ENCODE peak calls at places on chromosomes 13 and 19, in five cellular contexts. One of them, this sample, is unnamed.

GRCh38 chr13:79481685-79482052 is 714 bp downstream of the NDFIP2 start:
- DNase-seq in NCI-H446: no peak
- DNase-seq in hypothalamus: no peak
- DNase-seq in activated CD4-positive, alpha-beta T cell treated with anti-CD3 and anti-CD28 coated beads, Interleukin-2, amount 50 U/mL, for 1 hour: peak
- DNase-seq in left ventricle myocardium inferior: no peak
- DNase-seq in this sample: peak

GRCh38 chr13:49443689-49444516 is at the start of the genes CAB39L and SETDB2:
- DNase-seq in NCI-H446: peak
- DNase-seq in hypothalamus: peak
- DNase-seq in activated CD4-positive, alpha-beta T cell treated with anti-CD3 and anti-CD28 coated beads, Interleukin-2, amount 50 U/mL, for 1 hour: peak
- DNase-seq in left ventricle myocardium inferior: peak
- DNase-seq in this sample: peak

GRCh38 chr13:89361909-89362308 is 1690.7 kb downstream of the SLITRK5 start:
- DNase-seq in NCI-H446: no peak
- DNase-seq in hypothalamus: no peak
- DNase-seq in activated CD4-positive, alpha-beta T cell treated with anti-CD3 and anti-CD28 coated beads, Interleukin-2, amount 50 U/mL, for 1 hour: no peak
- DNase-seq in left ventricle myocardium inferior: no peak
- DNase-seq in this sample: no peak

GRCh38 chr19:39342647-39343305 is 555 bp downstream of the SAMD4B start:
- DNase-seq in NCI-H446: no peak
- DNase-seq in hypothalamus: no peak
- DNase-seq in activated CD4-positive, alpha-beta T cell treated with anti-CD3 and anti-CD28 coated beads, Interleukin-2, amount 50 U/mL, for 1 hour: no peak
- DNase-seq in left ventricle myocardium inferior: no peak
- DNase-seq in this sample: no peak

GRCh38 chr13:86085890-86086289 is 286.7 kb upstream of the SLITRK6 start:
- DNase-seq in NCI-H446: no peak
- DNase-seq in hypothalamus: no peak
- DNase-seq in activated CD4-positive, alpha-beta T cell treated with anti-CD3 and anti-CD28 coated beads, Interleukin-2, amount 50 U/mL, for 1 hour: no peak
- DNase-seq in left ventricle myocardium inferior: no peak
- DNase-seq in this sample: no peak

GRCh38 chr19:28929026-28929425 is 283.9 kb downstream of the UQCRFS1 start:
- DNase-seq in NCI-H446: no peak
- DNase-seq in hypothalamus: no peak
- DNase-seq in activated CD4-positive, alpha-beta T cell treated with anti-CD3 and anti-CD28 coated beads, Interleukin-2, amount 50 U/mL, for 1 hour: no peak
- DNase-seq in left ventricle myocardium inferior: no peak
- DNase-seq in this sample: no peak

GRCh38 chr13:31742102-31742695 is 2.9 kb downstream of the RXFP2 start:
- DNase-seq in NCI-H446: peak
- DNase-seq in hypothalamus: peak
- DNase-seq in activated CD4-positive, alpha-beta T cell treated with anti-CD3 and anti-CD28 coated beads, Interleukin-2, amount 50 U/mL, for 1 hour: peak
- DNase-seq in left ventricle myocardium inferior: peak
- DNase-seq in this sample: peak

GRCh38 chr19:40467007-40467565 is 285 bp downstream of the SPTBN4 start:
- DNase-seq in NCI-H446: no peak
- DNase-seq in hypothalamus: no peak
- DNase-seq in activated CD4-positive, alpha-beta T cell treated with anti-CD3 and anti-CD28 coated beads, Interleukin-2, amount 50 U/mL, for 1 hour: no peak
- DNase-seq in left ventricle myocardium inferior: no peak
- DNase-seq in this sample: no peak

GRCh38 chr19:16627928-16628182 is 149 bp downstream of the MED26 start:
- DNase-seq in NCI-H446: no peak
- DNase-seq in hypothalamus: no peak
- DNase-seq in activated CD4-positive, alpha-beta T cell treated with anti-CD3 and anti-CD28 coated beads, Interleukin-2, amount 50 U/mL, for 1 hour: no peak
- DNase-seq in left ventricle myocardium inferior: no peak
- DNase-seq in this sample: no peak

GRCh38 chr19:5850743-5851293 is 431 bp downstream of the FUT3 start:
- DNase-seq in NCI-H446: no peak
- DNase-seq in hypothalamus: no peak
- DNase-seq in activated CD4-positive, alpha-beta T cell treated with anti-CD3 and anti-CD28 coated beads, Interleukin-2, amount 50 U/mL, for 1 hour: no peak
- DNase-seq in left ventricle myocardium inferior: no peak
- DNase-seq in this sample: no peak

GRCh38 chr13:20832861-20833260 is 59.1 kb upstream of the EEF1AKMT1 start:
- DNase-seq in NCI-H446: no peak
- DNase-seq in hypothalamus: no peak
- DNase-seq in activated CD4-positive, alpha-beta T cell treated with anti-CD3 and anti-CD28 coated beads, Interleukin-2, amount 50 U/mL, for 1 hour: no peak
- DNase-seq in left ventricle myocardium inferior: no peak
- DNase-seq in this sample: no peak

GRCh38 chr13:107124129-107124718 is 556.3 kb upstream of the ARGLU1 start:
- DNase-seq in NCI-H446: no peak
- DNase-seq in hypothalamus: no peak
- DNase-seq in activated CD4-positive, alpha-beta T cell treated with anti-CD3 and anti-CD28 coated beads, Interleukin-2, amount 50 U/mL, for 1 hour: no peak
- DNase-seq in left ventricle myocardium inferior: no peak
- DNase-seq in this sample: no peak

GRCh38 chr19:33298146-33298911 is 4.0 kb downstream of the CEBPA start:
- DNase-seq in NCI-H446: no peak
- DNase-seq in hypothalamus: no peak
- DNase-seq in activated CD4-positive, alpha-beta T cell treated with anti-CD3 and anti-CD28 coated beads, Interleukin-2, amount 50 U/mL, for 1 hour: no peak
- DNase-seq in left ventricle myocardium inferior: no peak
- DNase-seq in this sample: no peak

GRCh38 chr13:32548837-32549236 is 10.2 kb upstream of the N4BP2L2 start:
- DNase-seq in NCI-H446: no peak
- DNase-seq in hypothalamus: no peak
- DNase-seq in activated CD4-positive, alpha-beta T cell treated with anti-CD3 and anti-CD28 coated beads, Interleukin-2, amount 50 U/mL, for 1 hour: no peak
- DNase-seq in left ventricle myocardium inferior: no peak
- DNase-seq in this sample: no peak

GRCh38 chr13:46124531-46124966 is 19.7 kb upstream of the CPB2 start:
- DNase-seq in NCI-H446: no peak
- DNase-seq in hypothalamus: no peak
- DNase-seq in activated CD4-positive, alpha-beta T cell treated with anti-CD3 and anti-CD28 coated beads, Interleukin-2, amount 50 U/mL, for 1 hour: no peak
- DNase-seq in left ventricle myocardium inferior: no peak
- DNase-seq in this sample: no peak

GRCh38 chr13:99450416-99450815 is 50.9 kb upstream of the TM9SF2 start:
- DNase-seq in NCI-H446: no peak
- DNase-seq in hypothalamus: no peak
- DNase-seq in activated CD4-positive, alpha-beta T cell treated with anti-CD3 and anti-CD28 coated beads, Interleukin-2, amount 50 U/mL, for 1 hour: no peak
- DNase-seq in left ventricle myocardium inferior: no peak
- DNase-seq in this sample: no peak

GRCh38 chr13:106623799-106624198 is 55.9 kb upstream of the ARGLU1 start:
- DNase-seq in NCI-H446: no peak
- DNase-seq in hypothalamus: no peak
- DNase-seq in activated CD4-positive, alpha-beta T cell treated with anti-CD3 and anti-CD28 coated beads, Interleukin-2, amount 50 U/mL, for 1 hour: no peak
- DNase-seq in left ventricle myocardium inferior: no peak
- DNase-seq in this sample: no peak